ENCODE peak calls at places on chromosomes 13 and 19, in eight cellular contexts. One of them, this sample, is unnamed.

GRCh38 chr13:45162821-45163220 is 38.0 kb downstream of the KCTD4 start:
- DNase-seq in psoas muscle: no peak
- DNase-seq in neural crest cell: no peak
- DNase-seq in EH: peak; percentile 76
- DNase-seq in Caco-2: no peak
- DNase-seq in activated T-helper 2 cell treated with anti-CD3 and anti-CD28 coated beads, Interferon-gamma antibody, Interleukin-2, Interleukin-4, amounts not matched to agents 10 μg/mL and 5 μg/mL and 100 μg/mL, durations not matched to agents 14 hours and 24 hours and 36 hours: no peak
- DNase-seq in NCI-H2029 treated with DMSO at 0.1 percent for 48 hours: no peak
- DNase-seq in MV-4-11: no peak
- DNase-seq in this sample: no peak

GRCh38 chr13:114222461-114222968 is 12.2 kb upstream of the CDC16 start:
- DNase-seq in psoas muscle: no peak
- DNase-seq in Caco-2: no peak
- DNase-seq in MV-4-11: peak; percentile 94
- DNase-seq in activated T-helper 2 cell treated with anti-CD3 and anti-CD28 coated beads, Interferon-gamma antibody, Interleukin-2, Interleukin-4, amounts not matched to agents 10 μg/mL and 5 μg/mL and 100 μg/mL, durations not matched to agents 14 hours and 24 hours and 36 hours: no peak
- DNase-seq in EH: no peak
- DNase-seq in NCI-H2029 treated with DMSO at 0.1 percent for 48 hours: no peak
- DNase-seq in neural crest cell: no peak
- DNase-seq in this sample: peak; percentile 90

GRCh38 chr13:90766503-90766902 is 581.0 kb upstream of the MIR17HG start:
- DNase-seq in EH: no peak
- DNase-seq in neural crest cell: no peak
- DNase-seq in MV-4-11: no peak
- DNase-seq in NCI-H2029 treated with DMSO at 0.1 percent for 48 hours: no peak
- DNase-seq in activated T-helper 2 cell treated with anti-CD3 and anti-CD28 coated beads, Interferon-gamma antibody, Interleukin-2, Interleukin-4, amounts not matched to agents 10 μg/mL and 5 μg/mL and 100 μg/mL, durations not matched to agents 14 hours and 24 hours and 36 hours: no peak
- DNase-seq in psoas muscle: no peak
- DNase-seq in Caco-2: no peak
- DNase-seq in this sample: no peak

GRCh38 chr13:113763254-113763653 is 4.2 kb downstream of the TMEM255B start:
- DNase-seq in NCI-H2029 treated with DMSO at 0.1 percent for 48 hours: no peak
- DNase-seq in MV-4-11: no peak
- DNase-seq in neural crest cell: no peak
- DNase-seq in psoas muscle: no peak
- DNase-seq in Caco-2: no peak
- DNase-seq in EH: no peak
- DNase-seq in activated T-helper 2 cell treated with anti-CD3 and anti-CD28 coated beads, Interferon-gamma antibody, Interleukin-2, Interleukin-4, amounts not matched to agents 10 μg/mL and 5 μg/mL and 100 μg/mL, durations not matched to agents 14 hours and 24 hours and 36 hours: no peak
- DNase-seq in this sample: no peak

GRCh38 chr13:79745141-79745540 is 264.2 kb downstream of the NDFIP2 start:
- DNase-seq in activated T-helper 2 cell treated with anti-CD3 and anti-CD28 coated beads, Interferon-gamma antibody, Interleukin-2, Interleukin-4, amounts not matched to agents 10 μg/mL and 5 μg/mL and 100 μg/mL, durations not matched to agents 14 hours and 24 hours and 36 hours: no peak
- DNase-seq in Caco-2: no peak
- DNase-seq in psoas muscle: no peak
- DNase-seq in MV-4-11: no peak
- DNase-seq in NCI-H2029 treated with DMSO at 0.1 percent for 48 hours: no peak
- DNase-seq in EH: no peak
- DNase-seq in neural crest cell: no peak
- DNase-seq in this sample: no peak

GRCh38 chr19:35545001-35545854 is at the start of gene TMEM147:
- DNase-seq in Caco-2: peak; percentile 91
- DNase-seq in psoas muscle: peak; percentile 97
- DNase-seq in activated T-helper 2 cell treated with anti-CD3 and anti-CD28 coated beads, Interferon-gamma antibody, Interleukin-2, Interleukin-4, amounts not matched to agents 10 μg/mL and 5 μg/mL and 100 μg/mL, durations not matched to agents 14 hours and 24 hours and 36 hours: peak; percentile 78
- DNase-seq in MV-4-11: peak; percentile 86
- DNase-seq in neural crest cell: peak; percentile 84
- DNase-seq in EH: peak; percentile 89
- DNase-seq in NCI-H2029 treated with DMSO at 0.1 percent for 48 hours: peak; percentile 13
- DNase-seq in this sample: peak; percentile 66

GRCh38 chr19:12833747-12834417 is 497 bp downstream of the RTBDN start:
- DNase-seq in psoas muscle: no peak
- DNase-seq in MV-4-11: no peak
- DNase-seq in Caco-2: no peak
- DNase-seq in activated T-helper 2 cell treated with anti-CD3 and anti-CD28 coated beads, Interferon-gamma antibody, Interleukin-2, Interleukin-4, amounts not matched to agents 10 μg/mL and 5 μg/mL and 100 μg/mL, durations not matched to agents 14 hours and 24 hours and 36 hours: no peak
- DNase-seq in neural crest cell: peak; percentile 43
- DNase-seq in EH: peak; percentile 20
- DNase-seq in NCI-H2029 treated with DMSO at 0.1 percent for 48 hours: no peak
- DNase-seq in this sample: no peak

GRCh38 chr13:81929988-81930387 is 1589.1 kb upstream of the SPRY2 start:
- DNase-seq in MV-4-11: peak; percentile 27
- DNase-seq in NCI-H2029 treated with DMSO at 0.1 percent for 48 hours: no peak
- DNase-seq in activated T-helper 2 cell treated with anti-CD3 and anti-CD28 coated beads, Interferon-gamma antibody, Interleukin-2, Interleukin-4, amounts not matched to agents 10 μg/mL and 5 μg/mL and 100 μg/mL, durations not matched to agents 14 hours and 24 hours and 36 hours: no peak
- DNase-seq in EH: peak; percentile 6
- DNase-seq in Caco-2: no peak
- DNase-seq in neural crest cell: no peak
- DNase-seq in psoas muscle: no peak
- DNase-seq in this sample: peak; percentile 25

GRCh38 chr19:1377176-1377964 is 6.3 kb upstream of the NDUFS7 start:
- DNase-seq in activated T-helper 2 cell treated with anti-CD3 and anti-CD28 coated beads, Interferon-gamma antibody, Interleukin-2, Interleukin-4, amounts not matched to agents 10 μg/mL and 5 μg/mL and 100 μg/mL, durations not matched to agents 14 hours and 24 hours and 36 hours: no peak
- DNase-seq in MV-4-11: no peak
- DNase-seq in NCI-H2029 treated with DMSO at 0.1 percent for 48 hours: no peak
- DNase-seq in neural crest cell: no peak
- DNase-seq in EH: no peak
- DNase-seq in Caco-2: no peak
- DNase-seq in psoas muscle: no peak
- DNase-seq in this sample: no peak

GRCh38 chr19:46372901-46373572 is 26.1 kb downstream of the PPP5C start:
- DNase-seq in activated T-helper 2 cell treated with anti-CD3 and anti-CD28 coated beads, Interferon-gamma antibody, Interleukin-2, Interleukin-4, amounts not matched to agents 10 μg/mL and 5 μg/mL and 100 μg/mL, durations not matched to agents 14 hours and 24 hours and 36 hours: no peak
- DNase-seq in psoas muscle: no peak
- DNase-seq in NCI-H2029 treated with DMSO at 0.1 percent for 48 hours: no peak
- DNase-seq in neural crest cell: no peak
- DNase-seq in Caco-2: no peak
- DNase-seq in EH: peak; percentile 12
- DNase-seq in MV-4-11: no peak
- DNase-seq in this sample: no peak

GRCh38 chr13:27043013-27043412 is 128.6 kb downstream of the USP12 start:
- DNase-seq in EH: peak; percentile 98
- DNase-seq in NCI-H2029 treated with DMSO at 0.1 percent for 48 hours: peak; percentile 28
- DNase-seq in Caco-2: no peak
- DNase-seq in neural crest cell: no peak
- DNase-seq in activated T-helper 2 cell treated with anti-CD3 and anti-CD28 coated beads, Interferon-gamma antibody, Interleukin-2, Interleukin-4, amounts not matched to agents 10 μg/mL and 5 μg/mL and 100 μg/mL, durations not matched to agents 14 hours and 24 hours and 36 hours: no peak
- DNase-seq in psoas muscle: no peak
- DNase-seq in MV-4-11: peak; percentile 57
- DNase-seq in this sample: peak; percentile 70

GRCh38 chr13:20192470-20193141 is at the start of gene GJB2:
- DNase-seq in neural crest cell: no peak
- DNase-seq in activated T-helper 2 cell treated with anti-CD3 and anti-CD28 coated beads, Interferon-gamma antibody, Interleukin-2, Interleukin-4, amounts not matched to agents 10 μg/mL and 5 μg/mL and 100 μg/mL, durations not matched to agents 14 hours and 24 hours and 36 hours: no peak
- DNase-seq in EH: no peak
- DNase-seq in psoas muscle: no peak
- DNase-seq in NCI-H2029 treated with DMSO at 0.1 percent for 48 hours: no peak
- DNase-seq in MV-4-11: no peak
- DNase-seq in Caco-2: no peak
- DNase-seq in this sample: no peak

GRCh38 chr19:28736528-28736927 is 476.4 kb downstream of the UQCRFS1 start:
- DNase-seq in psoas muscle: no peak
- DNase-seq in activated T-helper 2 cell treated with anti-CD3 and anti-CD28 coated beads, Interferon-gamma antibody, Interleukin-2, Interleukin-4, amounts not matched to agents 10 μg/mL and 5 μg/mL and 100 μg/mL, durations not matched to agents 14 hours and 24 hours and 36 hours: no peak
- DNase-seq in Caco-2: no peak
- DNase-seq in MV-4-11: no peak
- DNase-seq in neural crest cell: no peak
- DNase-seq in EH: no peak
- DNase-seq in NCI-H2029 treated with DMSO at 0.1 percent for 48 hours: no peak
- DNase-seq in this sample: no peak

GRCh38 chr19:30011051-30011578 is 69.1 kb downstream of the URI1 start:
- DNase-seq in neural crest cell: no peak
- DNase-seq in EH: no peak
- DNase-seq in NCI-H2029 treated with DMSO at 0.1 percent for 48 hours: no peak
- DNase-seq in activated T-helper 2 cell treated with anti-CD3 and anti-CD28 coated beads, Interferon-gamma antibody, Interleukin-2, Interleukin-4, amounts not matched to agents 10 μg/mL and 5 μg/mL and 100 μg/mL, durations not matched to agents 14 hours and 24 hours and 36 hours: no peak
- DNase-seq in psoas muscle: no peak
- DNase-seq in Caco-2: no peak
- DNase-seq in MV-4-11: no peak
- DNase-seq in this sample: no peak

GRCh38 chr19:48868196-48868886 is at the start of gene PLEKHA4:
- DNase-seq in NCI-H2029 treated with DMSO at 0.1 percent for 48 hours: no peak
- DNase-seq in neural crest cell: no peak
- DNase-seq in EH: peak; percentile 71
- DNase-seq in psoas muscle: peak; percentile 85
- DNase-seq in activated T-helper 2 cell treated with anti-CD3 and anti-CD28 coated beads, Interferon-gamma antibody, Interleukin-2, Interleukin-4, amounts not matched to agents 10 μg/mL and 5 μg/mL and 100 μg/mL, durations not matched to agents 14 hours and 24 hours and 36 hours: no peak
- DNase-seq in MV-4-11: peak; percentile 57
- DNase-seq in Caco-2: no peak
- DNase-seq in this sample: no peak

GRCh38 chr13:71460179-71460578 is 406.8 kb downstream of the DACH1 start:
- DNase-seq in activated T-helper 2 cell treated with anti-CD3 and anti-CD28 coated beads, Interferon-gamma antibody, Interleukin-2, Interleukin-4, amounts not matched to agents 10 μg/mL and 5 μg/mL and 100 μg/mL, durations not matched to agents 14 hours and 24 hours and 36 hours: no peak
- DNase-seq in NCI-H2029 treated with DMSO at 0.1 percent for 48 hours: no peak
- DNase-seq in EH: no peak
- DNase-seq in neural crest cell: no peak
- DNase-seq in MV-4-11: no peak
- DNase-seq in psoas muscle: no peak
- DNase-seq in Caco-2: no peak
- DNase-seq in this sample: no peak

GRCh38 chr13:105139380-105140285 is 1395.8 kb downstream of the EFNB2 start:
- DNase-seq in NCI-H2029 treated with DMSO at 0.1 percent for 48 hours: peak; percentile 3
- DNase-seq in Caco-2: peak; percentile 45
- DNase-seq in EH: no peak
- DNase-seq in MV-4-11: peak; percentile 96
- DNase-seq in activated T-helper 2 cell treated with anti-CD3 and anti-CD28 coated beads, Interferon-gamma antibody, Interleukin-2, Interleukin-4, amounts not matched to agents 10 μg/mL and 5 μg/mL and 100 μg/mL, durations not matched to agents 14 hours and 24 hours and 36 hours: peak; percentile 64
- DNase-seq in neural crest cell: no peak
- DNase-seq in psoas muscle: peak; percentile 37
- DNase-seq in this sample: peak; percentile 64

GRCh38 chr19:50912727-50913716 is 1.8 kb upstream of the KLK4 start:
- DNase-seq in MV-4-11: no peak
- DNase-seq in EH: no peak
- DNase-seq in activated T-helper 2 cell treated with anti-CD3 and anti-CD28 coated beads, Interferon-gamma antibody, Interleukin-2, Interleukin-4, amounts not matched to agents 10 μg/mL and 5 μg/mL and 100 μg/mL, durations not matched to agents 14 hours and 24 hours and 36 hours: no peak
- DNase-seq in NCI-H2029 treated with DMSO at 0.1 percent for 48 hours: no peak
- DNase-seq in psoas muscle: no peak
- DNase-seq in neural crest cell: no peak
- DNase-seq in Caco-2: no peak
- DNase-seq in this sample: no peak

GRCh38 chr13:28373803-28374202 is 121.1 kb downstream of the FLT1 start:
- DNase-seq in activated T-helper 2 cell treated with anti-CD3 and anti-CD28 coated beads, Interferon-gamma antibody, Interleukin-2, Interleukin-4, amounts not matched to agents 10 μg/mL and 5 μg/mL and 100 μg/mL, durations not matched to agents 14 hours and 24 hours and 36 hours: no peak
- DNase-seq in psoas muscle: no peak
- DNase-seq in MV-4-11: peak; percentile 91
- DNase-seq in neural crest cell: no peak
- DNase-seq in NCI-H2029 treated with DMSO at 0.1 percent for 48 hours: no peak
- DNase-seq in Caco-2: no peak
- DNase-seq in EH: no peak
- DNase-seq in this sample: peak; percentile 89

GRCh38 chr19:33241530-33242101 is 16.0 kb upstream of the SLC7A10 start:
- DNase-seq in NCI-H2029 treated with DMSO at 0.1 percent for 48 hours: no peak
- DNase-seq in neural crest cell: no peak
- DNase-seq in EH: peak; percentile 26
- DNase-seq in Caco-2: no peak
- DNase-seq in activated T-helper 2 cell treated with anti-CD3 and anti-CD28 coated beads, Interferon-gamma antibody, Interleukin-2, Interleukin-4, amounts not matched to agents 10 μg/mL and 5 μg/mL and 100 μg/mL, durations not matched to agents 14 hours and 24 hours and 36 hours: no peak
- DNase-seq in psoas muscle: peak; percentile 60
- DNase-seq in MV-4-11: peak; percentile 28
- DNase-seq in this sample: no peak

GRCh38 chr13:50420720-50421456 is 405.6 kb downstream of the KCNRG start:
- DNase-seq in neural crest cell: no peak
- DNase-seq in Caco-2: no peak
- DNase-seq in EH: no peak
- DNase-seq in MV-4-11: no peak
- DNase-seq in psoas muscle: no peak
- DNase-seq in NCI-H2029 treated with DMSO at 0.1 percent for 48 hours: no peak
- DNase-seq in activated T-helper 2 cell treated with anti-CD3 and anti-CD28 coated beads, Interferon-gamma antibody, Interleukin-2, Interleukin-4, amounts not matched to agents 10 μg/mL and 5 μg/mL and 100 μg/mL, durations not matched to agents 14 hours and 24 hours and 36 hours: no peak
- DNase-seq in this sample: no peak

GRCh38 chr13:74132768-74133656 is 1.2 kb downstream of the KLF12 start:
- DNase-seq in EH: peak; percentile 39
- DNase-seq in MV-4-11: no peak
- DNase-seq in NCI-H2029 treated with DMSO at 0.1 percent for 48 hours: no peak
- DNase-seq in psoas muscle: peak; percentile 60
- DNase-seq in activated T-helper 2 cell treated with anti-CD3 and anti-CD28 coated beads, Interferon-gamma antibody, Interleukin-2, Interleukin-4, amounts not matched to agents 10 μg/mL and 5 μg/mL and 100 μg/mL, durations not matched to agents 14 hours and 24 hours and 36 hours: peak; percentile 32
- DNase-seq in neural crest cell: peak; percentile 20
- DNase-seq in Caco-2: no peak
- DNase-seq in this sample: no peak

GRCh38 chr13:113656831-113657671 is 947 bp downstream of the ATP4B start:
- DNase-seq in activated T-helper 2 cell treated with anti-CD3 and anti-CD28 coated beads, Interferon-gamma antibody, Interleukin-2, Interleukin-4, amounts not matched to agents 10 μg/mL and 5 μg/mL and 100 μg/mL, durations not matched to agents 14 hours and 24 hours and 36 hours: no peak
- DNase-seq in Caco-2: peak; percentile 28
- DNase-seq in neural crest cell: no peak
- DNase-seq in MV-4-11: no peak
- DNase-seq in EH: no peak
- DNase-seq in NCI-H2029 treated with DMSO at 0.1 percent for 48 hours: no peak
- DNase-seq in psoas muscle: peak; percentile 44
- DNase-seq in this sample: no peak

GRCh38 chr19:58033741-58034475 is at the start of gene ZSCAN1:
- DNase-seq in psoas muscle: peak; percentile 72
- DNase-seq in Caco-2: no peak
- DNase-seq in NCI-H2029 treated with DMSO at 0.1 percent for 48 hours: peak; percentile 57
- DNase-seq in MV-4-11: no peak
- DNase-seq in activated T-helper 2 cell treated with anti-CD3 and anti-CD28 coated beads, Interferon-gamma antibody, Interleukin-2, Interleukin-4, amounts not matched to agents 10 μg/mL and 5 μg/mL and 100 μg/mL, durations not matched to agents 14 hours and 24 hours and 36 hours: no peak
- DNase-seq in neural crest cell: peak; percentile 73
- DNase-seq in EH: no peak
- DNase-seq in this sample: no peak

GRCh38 chr13:54709546-54709945 is 1680.9 kb downstream of the OLFM4 start:
- DNase-seq in NCI-H2029 treated with DMSO at 0.1 percent for 48 hours: no peak
- DNase-seq in psoas muscle: no peak
- DNase-seq in EH: no peak
- DNase-seq in activated T-helper 2 cell treated with anti-CD3 and anti-CD28 coated beads, Interferon-gamma antibody, Interleukin-2, Interleukin-4, amounts not matched to agents 10 μg/mL and 5 μg/mL and 100 μg/mL, durations not matched to agents 14 hours and 24 hours and 36 hours: no peak
- DNase-seq in neural crest cell: no peak
- DNase-seq in Caco-2: no peak
- DNase-seq in MV-4-11: no peak
- DNase-seq in this sample: no peak

GRCh38 chr13:43057653-43058317 is 34.4 kb downstream of the DNAJC15 start:
- DNase-seq in NCI-H2029 treated with DMSO at 0.1 percent for 48 hours: no peak
- DNase-seq in MV-4-11: no peak
- DNase-seq in Caco-2: no peak
- DNase-seq in EH: peak; percentile 41
- DNase-seq in psoas muscle: no peak
- DNase-seq in activated T-helper 2 cell treated with anti-CD3 and anti-CD28 coated beads, Interferon-gamma antibody, Interleukin-2, Interleukin-4, amounts not matched to agents 10 μg/mL and 5 μg/mL and 100 μg/mL, durations not matched to agents 14 hours and 24 hours and 36 hours: no peak
- DNase-seq in neural crest cell: no peak
- DNase-seq in this sample: no peak

GRCh38 chr19:35468637-35469036 is 20.6 kb downstream of the FFAR2 start:
- DNase-seq in activated T-helper 2 cell treated with anti-CD3 and anti-CD28 coated beads, Interferon-gamma antibody, Interleukin-2, Interleukin-4, amounts not matched to agents 10 μg/mL and 5 μg/mL and 100 μg/mL, durations not matched to agents 14 hours and 24 hours and 36 hours: peak; percentile 47
- DNase-seq in psoas muscle: no peak
- DNase-seq in NCI-H2029 treated with DMSO at 0.1 percent for 48 hours: no peak
- DNase-seq in Caco-2: peak; percentile 80
- DNase-seq in neural crest cell: no peak
- DNase-seq in MV-4-11: peak; percentile 68
- DNase-seq in EH: peak; percentile 25
- DNase-seq in this sample: peak; percentile 34

GRCh38 chr13:102136735-102137296 is 265.0 kb downstream of the FGF14 start:
- DNase-seq in Caco-2: no peak
- DNase-seq in neural crest cell: no peak
- DNase-seq in psoas muscle: no peak
- DNase-seq in EH: no peak
- DNase-seq in activated T-helper 2 cell treated with anti-CD3 and anti-CD28 coated beads, Interferon-gamma antibody, Interleukin-2, Interleukin-4, amounts not matched to agents 10 μg/mL and 5 μg/mL and 100 μg/mL, durations not matched to agents 14 hours and 24 hours and 36 hours: no peak
- DNase-seq in NCI-H2029 treated with DMSO at 0.1 percent for 48 hours: no peak
- DNase-seq in MV-4-11: no peak
- DNase-seq in this sample: no peak

GRCh38 chr19:5507056-5507624 is 51.9 kb downstream of the ZNRF4 start:
- DNase-seq in EH: no peak
- DNase-seq in NCI-H2029 treated with DMSO at 0.1 percent for 48 hours: no peak
- DNase-seq in activated T-helper 2 cell treated with anti-CD3 and anti-CD28 coated beads, Interferon-gamma antibody, Interleukin-2, Interleukin-4, amounts not matched to agents 10 μg/mL and 5 μg/mL and 100 μg/mL, durations not matched to agents 14 hours and 24 hours and 36 hours: no peak
- DNase-seq in Caco-2: no peak
- DNase-seq in neural crest cell: no peak
- DNase-seq in psoas muscle: peak; percentile 72
- DNase-seq in MV-4-11: no peak
- DNase-seq in this sample: no peak

GRCh38 chr19:47758433-47758784 is 13.1 kb downstream of the NOP53 start:
- DNase-seq in MV-4-11: peak; percentile 74
- DNase-seq in neural crest cell: no peak
- DNase-seq in NCI-H2029 treated with DMSO at 0.1 percent for 48 hours: no peak
- DNase-seq in EH: no peak
- DNase-seq in Caco-2: no peak
- DNase-seq in psoas muscle: no peak
- DNase-seq in activated T-helper 2 cell treated with anti-CD3 and anti-CD28 coated beads, Interferon-gamma antibody, Interleukin-2, Interleukin-4, amounts not matched to agents 10 μg/mL and 5 μg/mL and 100 μg/mL, durations not matched to agents 14 hours and 24 hours and 36 hours: no peak
- DNase-seq in this sample: no peak

GRCh38 chr19:10260141-10260584 is 8.1 kb downstream of the MRPL4 start:
- DNase-seq in EH: no peak
- DNase-seq in neural crest cell: no peak
- DNase-seq in MV-4-11: no peak
- DNase-seq in Caco-2: no peak
- DNase-seq in psoas muscle: no peak
- DNase-seq in activated T-helper 2 cell treated with anti-CD3 and anti-CD28 coated beads, Interferon-gamma antibody, Interleukin-2, Interleukin-4, amounts not matched to agents 10 μg/mL and 5 μg/mL and 100 μg/mL, durations not matched to agents 14 hours and 24 hours and 36 hours: no peak
- DNase-seq in NCI-H2029 treated with DMSO at 0.1 percent for 48 hours: peak; percentile 75
- DNase-seq in this sample: no peak